ENCODE peak calls at places on chromosomes 11 and 22, in seven cellular contexts. I is A549, U is heart right ventricle, M is aorta, V is caudate nucleus, Y is fibroblast of lung, K is left ventricle myocardium inferior. E is an unnamed sample.
A peak's percentile ranks its signal among the peaks of the same experiment; 100 is the strongest.

GRCh38 chr11:33774356-33775063 is at the start of gene FBXO3:
- DNase-seq in I (peak; percentile 88), U (peak; percentile 88), M (peak; percentile 92), V (peak; percentile 85), Y (peak; percentile 64), K (peak; percentile 90), E (peak; percentile 92)

GRCh38 chr11:124198852-124199389 is 15.8 kb downstream of the OR10D3 start:
- DNase-seq in I (no peak), U (no peak), M (no peak), V (no peak), Y (no peak), K (no peak), E (no peak)

GRCh38 chr22:42473484-42474193 is 41.4 kb upstream of the NFAM1 start:
- DNase-seq in I (peak; percentile 43), U (no peak), M (no peak), V (no peak), Y (peak; percentile 70), K (no peak), E (no peak)

GRCh38 chr22:43185860-43186261 is 1.1 kb downstream of the TTLL12 start:
- DNase-seq in I (peak; percentile 26), U (peak; percentile 62), M (peak; percentile 64), V (no peak), Y (peak; percentile 28), K (peak; percentile 67), E (peak; percentile 74)

GRCh38 chr11:2776351-2777061 is 76.7 kb upstream of the KCNQ1OT1 start:
- DNase-seq in I (no peak), U (no peak), M (peak; percentile 43), V (no peak), Y (no peak), K (no peak), E (peak; percentile 33)

GRCh38 chr22:37197451-37198289 is 9.6 kb upstream of the C1QTNF6 start:
- DNase-seq in I (peak; percentile 91), U (peak; percentile 59), M (peak; percentile 57), V (no peak), Y (no peak), K (no peak), E (peak; percentile 78)

GRCh38 chr11:59754494-59754858 is 700 bp upstream of the STX3 start:
- DNase-seq in I (no peak), U (no peak), M (no peak), V (no peak), Y (no peak), K (peak; percentile 19), E (peak; percentile 12)

GRCh38 chr11:114182471-114182968 is 113.7 kb upstream of the NNMT start:
- DNase-seq in I (no peak), U (no peak), M (no peak), V (no peak), Y (no peak), K (no peak), E (no peak)

GRCh38 chr11:113974741-113975470 is at the start of gene HTR3A:
- DNase-seq in I (no peak), U (peak; percentile 63), M (peak; percentile 67), V (no peak), Y (peak; percentile 44), K (peak; percentile 65), E (peak; percentile 29)

GRCh38 chr11:37812281-37812880 is 1214.3 kb upstream of the RAG2 start:
- DNase-seq in I (no peak), U (no peak), M (no peak), V (no peak), Y (no peak), K (no peak), E (no peak)

GRCh38 chr11:57496109-57496820 is 19.2 kb downstream of the SLC43A1 start:
- DNase-seq in I (no peak), U (no peak), M (no peak), V (no peak), Y (no peak), K (no peak), E (no peak)

GRCh38 chr11:14184548-14184947 is 174.4 kb downstream of the RRAS2 start:
- DNase-seq in I (no peak), U (no peak), M (no peak), V (no peak), Y (no peak), K (no peak), E (no peak)

GRCh38 chr11:128508785-128509518 is 78.4 kb downstream of the ETS1 start:
- DNase-seq in I (no peak), U (no peak), M (no peak), V (no peak), Y (peak; percentile 88), K (no peak), E (no peak)

GRCh38 chr11:33476945-33477584 is 219.9 kb downstream of the HIPK3 start:
- DNase-seq in I (no peak), U (no peak), M (no peak), V (no peak), Y (peak; percentile 43), K (no peak), E (no peak)

GRCh38 chr11:95586155-95586554 is 203.4 kb downstream of the FAM76B start:
- DNase-seq in I (no peak), U (no peak), M (no peak), V (no peak), Y (no peak), K (no peak), E (no peak)

GRCh38 chr11:46338636-46338987 is 8.7 kb upstream of the DGKZ start:
- DNase-seq in I (no peak), U (no peak), M (no peak), V (no peak), Y (no peak), K (no peak), E (no peak)

GRCh38 chr22:39205344-39206021 is 39.3 kb downstream of the PDGFB start:
- DNase-seq in I (peak; percentile 76), U (no peak), M (peak; percentile 35), V (no peak), Y (peak; percentile 67), K (no peak), E (no peak)

GRCh38 chr22:17774928-17775675 is 833 bp upstream of the BID start:
- DNase-seq in I (no peak), U (no peak), M (no peak), V (no peak), Y (no peak), K (no peak), E (no peak)

GRCh38 chr22:31923166-31923565 is 21.2 kb upstream of the YWHAH start:
- DNase-seq in I (no peak), U (no peak), M (peak; percentile 87), V (no peak), Y (no peak), K (peak; percentile 35), E (no peak)

GRCh38 chr11:73306977-73307322 is 1.1 kb upstream of the ARHGEF17 start:
- DNase-seq in I (no peak), U (no peak), M (no peak), V (no peak), Y (no peak), K (no peak), E (no peak)

GRCh38 chr11:88231894-88232482 is 56.7 kb upstream of the RAB38 start:
- DNase-seq in I (peak; percentile 11), U (no peak), M (no peak), V (no peak), Y (peak; percentile 61), K (no peak), E (no peak)

GRCh38 chr11:61713464-61713863 is 33.3 kb downstream of the DAGLA start:
- DNase-seq in I (no peak), U (no peak), M (no peak), V (no peak), Y (no peak), K (no peak), E (no peak)

GRCh38 chr22:26620197-26620596 is 1.6 kb upstream of the CRYBA4 start:
- DNase-seq in I (no peak), U (no peak), M (no peak), V (no peak), Y (no peak), K (no peak), E (no peak)

GRCh38 chr22:21698430-21699329 is 32.9 kb downstream of the PPIL2 start:
- DNase-seq in I (no peak), U (peak; percentile 71), M (no peak), V (no peak), Y (no peak), K (peak; percentile 70), E (no peak)
- H3K27ac ChIP-seq in I (no peak overlapping the region), U (peak overlapping the region; percentile 67), M (peak overlapping the region; percentile 34), V (no peak overlapping the region), Y (no peak overlapping the region), K (peak overlapping the region; percentile 77), E (no peak overlapping the region)

GRCh38 chr11:126444072-126444471 is 88.6 kb downstream of the ST3GAL4 start:
- DNase-seq in I (no peak), U (no peak), M (no peak), V (no peak), Y (no peak), K (no peak), E (no peak)

GRCh38 chr11:126442523-126442922 is 87.0 kb downstream of the ST3GAL4 start:
- DNase-seq in I (no peak), U (no peak), M (no peak), V (no peak), Y (no peak), K (no peak), E (no peak)

GRCh38 chr11:126450198-126450597 is 94.7 kb downstream of the ST3GAL4 start:
- DNase-seq in I (no peak), U (no peak), M (no peak), V (no peak), Y (no peak), K (no peak), E (no peak)

GRCh38 chr11:126443120-126443519 is 87.6 kb downstream of the ST3GAL4 start:
- DNase-seq in I (no peak), U (no peak), M (no peak), V (peak; percentile 51), Y (no peak), K (no peak), E (no peak)

GRCh38 chr11:126446581-126446980 is 91.1 kb downstream of the ST3GAL4 start:
- DNase-seq in I (no peak), U (no peak), M (no peak), V (no peak), Y (no peak), K (no peak), E (no peak)
- H3K27ac ChIP-seq in I (no peak overlapping the region), U (no peak overlapping the region), M (no peak overlapping the region), V (no peak overlapping the region), Y (no peak overlapping the region), K (no peak overlapping the region), E (no peak overlapping the region)

GRCh38 chr11:12397953-12398352 is 20.6 kb downstream of the PARVA start:
- DNase-seq in I (no peak), U (peak; percentile 50), M (peak; percentile 58), V (no peak), Y (peak; percentile 98), K (peak; percentile 65), E (peak; percentile 55)
- H3K27ac ChIP-seq in I (peak overlapping the region; percentile 38), U (peak overlapping the region; percentile 76), M (peak overlapping the region; percentile 44), V (no peak overlapping the region), Y (peak overlapping the region; percentile 70), K (peak overlapping the region; percentile 82), E (peak overlapping the region; percentile 66)

GRCh38 chr11:9078113-9079041 is 13.0 kb downstream of the SCUBE2 start:
- DNase-seq in I (no peak), U (no peak), M (no peak), V (no peak), Y (no peak), K (no peak), E (no peak)
- H3K27ac ChIP-seq in I (no peak overlapping the region), U (no peak overlapping the region), M (no peak overlapping the region), V (no peak overlapping the region), Y (no peak overlapping the region), K (no peak overlapping the region), E (no peak overlapping the region)